ENCODE peak calls at places on chromosomes 1 and 21, in six cellular contexts. P, D, T, G, O and X are unnamed samples.

GRCh38 chr1:204503913-204504519 is 9.4 kb upstream of the PIK3C2B start:
- DNase-seq in T (no peak), G (no peak), D (no peak), P (no peak), O (no peak), X (no peak)

GRCh38 chr21:36698160-36699025 is 522 bp upstream of the SIM2 start:
- DNase-seq in D (no peak), O (no peak), G (peak), P (no peak), T (no peak), X (no peak)

GRCh38 chr1:184664042-184664659 is 90.5 kb downstream of the EDEM3 start:
- DNase-seq in G (peak), D (peak), T (peak), O (peak), P (peak), X (peak)

GRCh38 chr1:203665986-203666385 is 39.4 kb downstream of the ATP2B4 start:
- DNase-seq in O (no peak), T (no peak), P (no peak), D (no peak), G (no peak), X (no peak)

GRCh38 chr1:224747578-224747977 is 131.5 kb downstream of the CNIH3 start:
- DNase-seq in O (no peak), P (peak), G (no peak), D (no peak), T (no peak), X (no peak)

GRCh38 chr21:46633561-46633960 is 1.9 kb upstream of the PRMT2 start:
- DNase-seq in P (no peak), O (no peak), D (no peak), T (no peak), G (no peak), X (no peak)

GRCh38 chr1:223849352-223849751 is 3.6 kb upstream of the TP53BP2 start:
- DNase-seq in P (no peak), D (no peak), T (no peak), G (no peak), O (no peak), X (no peak)

GRCh38 chr1:225498539-225499135 is 70.8 kb upstream of the LBR start:
- DNase-seq in G (no peak), O (no peak), D (no peak), P (no peak), T (no peak), X (no peak)

GRCh38 chr1:23651069-23651808 is 40.4 kb upstream of the RPL11 start:
- DNase-seq in D (no peak), G (no peak), P (no peak), T (no peak), O (no peak), X (no peak)

GRCh38 chr1:161342186-161342585 is 25.5 kb downstream of the CFAP126 start:
- DNase-seq in D (no peak), G (no peak), O (no peak), T (no peak), P (no peak), X (no peak)

GRCh38 chr21:36753556-36753955 is 54.6 kb downstream of the SIM2 start:
- DNase-seq in T (no peak), D (no peak), G (no peak), O (no peak), P (no peak), X (no peak)

GRCh38 chr1:14443164-14443787 is 155.2 kb upstream of the KAZN start:
- DNase-seq in D (peak), O (no peak), G (no peak), T (no peak), P (no peak), X (no peak)

GRCh38 chr1:27603962-27604578 is at the start of gene AHDC1:
- DNase-seq in P (peak), T (peak), D (peak), O (peak), G (peak), X (peak)

GRCh38 chr1:206586501-206587445 is 25.5 kb downstream of the EIF2D start:
- DNase-seq in O (no peak), G (no peak), T (no peak), P (no peak), D (no peak), X (no peak)

GRCh38 chr1:28591708-28592313 is at the start of gene RAB42:
- DNase-seq in O (peak), D (no peak), P (no peak), G (no peak), T (no peak), X (no peak)

GRCh38 chr1:84541679-84542078 is 32.6 kb downstream of the CTBS start:
- DNase-seq in T (no peak), P (no peak), D (no peak), G (no peak), O (no peak), X (no peak)

GRCh38 chr1:52632732-52633290 is at the start of gene SHISAL2A:
- DNase-seq in T (peak), P (peak), G (peak), D (no peak), O (peak), X (peak)

GRCh38 chr1:8094481-8095241 is 68.6 kb upstream of the ERRFI1 start:
- DNase-seq in T (no peak), G (no peak), O (no peak), P (peak), D (no peak), X (no peak)

GRCh38 chr1:179776831-179777230 is 33.7 kb downstream of the FAM163A start:
- DNase-seq in O (no peak), D (no peak), P (no peak), G (no peak), T (no peak), X (no peak)

GRCh38 chr1:172843444-172843843 is 184.5 kb downstream of the FASLG start:
- DNase-seq in T (no peak), O (no peak), G (no peak), D (no peak), P (no peak), X (no peak)

GRCh38 chr21:18951291-18952038 is 547.9 kb upstream of the TMPRSS15 start:
- DNase-seq in O (peak), D (peak), G (peak), P (no peak), T (no peak), X (no peak)

GRCh38 chr1:209456878-209457277 is 126.6 kb upstream of the CAMK1G start:
- DNase-seq in D (no peak), P (no peak), T (no peak), O (no peak), G (peak), X (no peak)

GRCh38 chr21:32457360-32457840 is 44.9 kb downstream of the EVA1C start:
- DNase-seq in G (no peak), T (no peak), P (no peak), D (no peak), O (peak), X (no peak)

GRCh38 chr1:241610056-241610815 is 29.9 kb downstream of the CHML start:
- DNase-seq in T (no peak), P (no peak), G (peak), D (no peak), O (peak), X (no peak)

GRCh38 chr1:74465193-74465681 is 47.2 kb downstream of the LRRC53 start:
- DNase-seq in G (no peak), T (peak), D (no peak), P (no peak), O (no peak), X (no peak)

GRCh38 chr21:37338671-37339526 is 27.7 kb upstream of the DYRK1A start:
- DNase-seq in G (no peak), D (peak), T (no peak), P (no peak), O (no peak), X (no peak)

GRCh38 chr1:218496561-218496960 is 151.4 kb downstream of the TGFB2 start:
- DNase-seq in T (no peak), O (no peak), P (no peak), G (no peak), D (no peak), X (no peak)

GRCh38 chr1:226798427-226799411 is 59.6 kb upstream of the ITPKB start:
- DNase-seq in O (peak), G (no peak), T (no peak), D (no peak), P (peak), X (no peak)

GRCh38 chr1:202282596-202283283 is 59.0 kb downstream of the UBE2T start:
- DNase-seq in G (no peak), O (no peak), D (no peak), P (no peak), T (no peak), X (peak)

GRCh38 chr1:205535866-205536758 is 31.6 kb downstream of the CDK18 start:
- DNase-seq in P (no peak), T (peak), O (no peak), D (no peak), G (no peak), X (peak)

GRCh38 chr1:204834329-204834728 is 36.3 kb upstream of the NFASC start:
- DNase-seq in O (no peak), P (no peak), G (no peak), T (peak), D (no peak), X (no peak)

GRCh38 chr1:243596441-243597183 is 253.4 kb downstream of the AKT3 start:
- DNase-seq in O (no peak), T (no peak), G (no peak), D (no peak), P (peak), X (no peak)

GRCh38 chr21:37636152-37636860 is 269.7 kb downstream of the DYRK1A start:
- DNase-seq in O (no peak), P (no peak), G (no peak), T (no peak), D (no peak), X (no peak)

GRCh38 chr1:148264374-148265276 is 112.5 kb upstream of the NBPF11 start:
- DNase-seq in T (no peak), O (no peak), P (peak), G (no peak), D (peak), X (no peak)

GRCh38 chr1:91948501-91949355 is 473 bp upstream of the BRDT start:
- DNase-seq in O (no peak), G (no peak), T (no peak), P (peak), D (no peak), X (no peak)

GRCh38 chr1:69814926-69815325 is 247.2 kb downstream of the LRRC7 start:
- DNase-seq in O (no peak), T (no peak), P (no peak), G (no peak), D (no peak), X (no peak)